ENCODE peak calls at places on chromosomes 6 and 20, in nine cellular contexts. I is body of pancreas, E is DMS153, K is amygdala, Z is NCI-H1092 treated with DMSO at 0.1 percent for 48 hours, L is tibial nerve, B is NB4, T is nucleus accumbens, P is T-helper 2 cell. V is an unnamed sample.

GRCh38 chr20:44959896-44960852 is at the start of gene TOMM34:
- DNase-seq in I (peak), E (peak), K (peak), Z (peak), L (peak), B (peak), T (peak), P (peak), V (no peak)

GRCh38 chr6:160861824-160862223 is 129.7 kb upstream of the MAP3K4 start:
- DNase-seq in I (no peak), E (no peak), K (no peak), Z (no peak), L (no peak), B (no peak), T (no peak), P (no peak), V (no peak)

GRCh38 chr6:150070236-150070860 is 1.4 kb upstream of the ULBP3 start:
- DNase-seq in I (no peak), E (no peak), K (no peak), Z (no peak), L (no peak), B (no peak), T (no peak), P (no peak), V (no peak)

GRCh38 chr6:88808381-88808780 is 155.0 kb downstream of the RNGTT start:
- DNase-seq in I (no peak), E (no peak), K (no peak), Z (no peak), L (no peak), B (no peak), T (no peak), P (no peak), V (no peak)

GRCh38 chr6:170088349-170088951 is 202.4 kb downstream of the DLL1 start:
- DNase-seq in I (peak), E (no peak), K (no peak), Z (no peak), L (no peak), B (peak), T (no peak), P (no peak), V (no peak)

GRCh38 chr6:17839526-17839925 is 132.8 kb upstream of the NUP153 start:
- DNase-seq in I (no peak), E (no peak), K (no peak), Z (no peak), L (no peak), B (no peak), T (no peak), P (no peak), V (no peak)

GRCh38 chr20:58439974-58440767 is 51.1 kb downstream of the VAPB start:
- DNase-seq in I (no peak), E (no peak), K (no peak), Z (no peak), L (no peak), B (no peak), T (no peak), P (no peak), V (no peak)

GRCh38 chr6:44043036-44043478 is 84.2 kb downstream of the MRPL14 start:
- DNase-seq in I (no peak), E (no peak), K (no peak), Z (no peak), L (no peak), B (peak), T (no peak), P (no peak), V (no peak)

GRCh38 chr6:81565071-81565470 is 187.4 kb downstream of the TENT5A start:
- DNase-seq in I (no peak), E (no peak), K (no peak), Z (no peak), L (no peak), B (no peak), T (no peak), P (no peak), V (no peak)

GRCh38 chr20:2767768-2768631 is 32.4 kb downstream of the CPXM1 start:
- DNase-seq in I (peak), E (peak), K (no peak), Z (peak), L (no peak), B (no peak), T (no peak), P (no peak), V (no peak)

GRCh38 chr6:137967689-137968467 is 100.8 kb downstream of the TNFAIP3 start:
- DNase-seq in I (no peak), E (no peak), K (no peak), Z (no peak), L (no peak), B (peak), T (no peak), P (no peak), V (no peak)

GRCh38 chr6:1103027-1103426 is 208.9 kb upstream of the FOXQ1 start:
- DNase-seq in I (no peak), E (no peak), K (no peak), Z (no peak), L (no peak), B (no peak), T (no peak), P (no peak), V (no peak)

GRCh38 chr20:38435555-38435939 is 419 bp upstream of the SNHG17 start:
- DNase-seq in I (no peak), E (no peak), K (no peak), Z (no peak), L (no peak), B (no peak), T (no peak), P (no peak), V (no peak)

GRCh38 chr6:17829905-17830304 is 123.2 kb upstream of the NUP153 start:
- DNase-seq in I (no peak), E (no peak), K (no peak), Z (no peak), L (no peak), B (no peak), T (no peak), P (no peak), V (no peak)

GRCh38 chr20:18585134-18585533 is 2.7 kb upstream of the DTD1 start:
- DNase-seq in I (no peak), E (no peak), K (no peak), Z (no peak), L (no peak), B (no peak), T (no peak), P (no peak), V (no peak)

GRCh38 chr6:41352396-41352795 is 17.0 kb downstream of the NCR2 start:
- DNase-seq in I (no peak), E (no peak), K (no peak), Z (no peak), L (no peak), B (no peak), T (no peak), P (no peak), V (no peak)

GRCh38 chr6:34919651-34920050 is 30.6 kb downstream of the ANKS1A start:
- DNase-seq in I (no peak), E (no peak), K (no peak), Z (no peak), L (no peak), B (peak), T (no peak), P (no peak), V (peak)

GRCh38 chr20:52361650-52362049 is 170.1 kb upstream of the ZFP64 start:
- DNase-seq in I (no peak), E (no peak), K (no peak), Z (no peak), L (no peak), B (no peak), T (no peak), P (no peak), V (no peak)

GRCh38 chr20:23072892-23073586 is 13.1 kb downstream of the CD93 start:
- DNase-seq in I (no peak), E (no peak), K (no peak), Z (no peak), L (no peak), B (no peak), T (no peak), P (no peak), V (no peak)

GRCh38 chr20:22374678-22375590 is 209.4 kb downstream of the FOXA2 start:
- DNase-seq in I (no peak), E (peak), K (no peak), Z (peak), L (no peak), B (peak), T (no peak), P (no peak), V (no peak)

GRCh38 chr20:62668441-62669027 is 26.2 kb downstream of the SLCO4A1 start:
- DNase-seq in I (peak), E (peak), K (peak), Z (peak), L (no peak), B (peak), T (peak), P (no peak), V (peak)

V was measured in glomerular endothelial cell.